ENCODE peak calls at places on chromosomes 1 and 21, in eight cellular contexts. One of them, this sample, is unnamed.

GRCh38 chr1:77373702-77374101 is 91.9 kb downstream of the AK5 start:
- DNase-seq in activated CD4-positive, alpha-beta T cell treated with anti-CD3 and anti-CD28 coated beads, Interleukin-2, amount 50 U/mL, for 1 hour: no peak
- DNase-seq in cardiac fibroblast: no peak
- DNase-seq in GM23248: no peak
- DNase-seq in amniotic stem cell: no peak
- DNase-seq in K562: no peak
- DNase-seq in activated effector memory CD4-positive, alpha-beta T cell treated with anti-CD3 and anti-CD28 coated beads, Interleukin-2, amount 50 U/mL, for 16 hours: no peak
- DNase-seq in foreskin fibroblast: no peak
- DNase-seq in this sample: no peak

GRCh38 chr1:23101891-23102688 is 66.6 kb downstream of the LUZP1 start:
- DNase-seq in activated CD4-positive, alpha-beta T cell treated with anti-CD3 and anti-CD28 coated beads, Interleukin-2, amount 50 U/mL, for 1 hour: no peak
- DNase-seq in cardiac fibroblast: peak
- DNase-seq in GM23248: peak
- DNase-seq in amniotic stem cell: no peak
- DNase-seq in K562: no peak
- DNase-seq in activated effector memory CD4-positive, alpha-beta T cell treated with anti-CD3 and anti-CD28 coated beads, Interleukin-2, amount 50 U/mL, for 16 hours: no peak
- DNase-seq in foreskin fibroblast: peak
- DNase-seq in this sample: peak

GRCh38 chr1:115300087-115300856 is 37.8 kb downstream of the NGF start:
- DNase-seq in activated CD4-positive, alpha-beta T cell treated with anti-CD3 and anti-CD28 coated beads, Interleukin-2, amount 50 U/mL, for 1 hour: no peak
- DNase-seq in cardiac fibroblast: no peak
- DNase-seq in GM23248: peak
- DNase-seq in amniotic stem cell: no peak
- DNase-seq in K562: no peak
- DNase-seq in activated effector memory CD4-positive, alpha-beta T cell treated with anti-CD3 and anti-CD28 coated beads, Interleukin-2, amount 50 U/mL, for 16 hours: no peak
- DNase-seq in foreskin fibroblast: peak
- DNase-seq in this sample: no peak

GRCh38 chr1:94001397-94002045 is 92.3 kb upstream of the GCLM start:
- DNase-seq in activated CD4-positive, alpha-beta T cell treated with anti-CD3 and anti-CD28 coated beads, Interleukin-2, amount 50 U/mL, for 1 hour: no peak
- DNase-seq in cardiac fibroblast: no peak
- DNase-seq in GM23248: no peak
- DNase-seq in amniotic stem cell: no peak
- DNase-seq in K562: no peak
- DNase-seq in activated effector memory CD4-positive, alpha-beta T cell treated with anti-CD3 and anti-CD28 coated beads, Interleukin-2, amount 50 U/mL, for 16 hours: no peak
- DNase-seq in foreskin fibroblast: no peak
- DNase-seq in this sample: no peak

GRCh38 chr21:45112371-45112770 is 38.0 kb downstream of the ADARB1 start:
- DNase-seq in activated CD4-positive, alpha-beta T cell treated with anti-CD3 and anti-CD28 coated beads, Interleukin-2, amount 50 U/mL, for 1 hour: no peak
- DNase-seq in cardiac fibroblast: no peak
- DNase-seq in GM23248: peak
- DNase-seq in amniotic stem cell: no peak
- DNase-seq in K562: no peak
- DNase-seq in activated effector memory CD4-positive, alpha-beta T cell treated with anti-CD3 and anti-CD28 coated beads, Interleukin-2, amount 50 U/mL, for 16 hours: no peak
- DNase-seq in foreskin fibroblast: no peak
- DNase-seq in this sample: no peak

GRCh38 chr1:5971471-5972197 is 20.6 kb downstream of the NPHP4 start:
- DNase-seq in activated CD4-positive, alpha-beta T cell treated with anti-CD3 and anti-CD28 coated beads, Interleukin-2, amount 50 U/mL, for 1 hour: no peak
- DNase-seq in cardiac fibroblast: no peak
- DNase-seq in GM23248: no peak
- DNase-seq in amniotic stem cell: no peak
- DNase-seq in K562: no peak
- DNase-seq in activated effector memory CD4-positive, alpha-beta T cell treated with anti-CD3 and anti-CD28 coated beads, Interleukin-2, amount 50 U/mL, for 16 hours: peak
- DNase-seq in foreskin fibroblast: no peak
- DNase-seq in this sample: no peak

GRCh38 chr1:107145637-107146036 is 4.8 kb downstream of the NTNG1 start:
- DNase-seq in activated CD4-positive, alpha-beta T cell treated with anti-CD3 and anti-CD28 coated beads, Interleukin-2, amount 50 U/mL, for 1 hour: no peak
- DNase-seq in cardiac fibroblast: no peak
- DNase-seq in GM23248: no peak
- DNase-seq in amniotic stem cell: no peak
- DNase-seq in K562: no peak
- DNase-seq in activated effector memory CD4-positive, alpha-beta T cell treated with anti-CD3 and anti-CD28 coated beads, Interleukin-2, amount 50 U/mL, for 16 hours: no peak
- DNase-seq in foreskin fibroblast: no peak
- DNase-seq in this sample: no peak

GRCh38 chr1:218557731-218558130 is 212.6 kb downstream of the TGFB2 start:
- DNase-seq in activated CD4-positive, alpha-beta T cell treated with anti-CD3 and anti-CD28 coated beads, Interleukin-2, amount 50 U/mL, for 1 hour: no peak
- DNase-seq in cardiac fibroblast: peak
- DNase-seq in GM23248: no peak
- DNase-seq in amniotic stem cell: no peak
- DNase-seq in K562: peak
- DNase-seq in activated effector memory CD4-positive, alpha-beta T cell treated with anti-CD3 and anti-CD28 coated beads, Interleukin-2, amount 50 U/mL, for 16 hours: no peak
- DNase-seq in foreskin fibroblast: no peak
- DNase-seq in this sample: no peak

GRCh38 chr1:39266269-39266668 is 61.8 kb downstream of the MACF1 start:
- DNase-seq in activated CD4-positive, alpha-beta T cell treated with anti-CD3 and anti-CD28 coated beads, Interleukin-2, amount 50 U/mL, for 1 hour: no peak
- DNase-seq in cardiac fibroblast: peak
- DNase-seq in GM23248: peak
- DNase-seq in amniotic stem cell: no peak
- DNase-seq in K562: peak
- DNase-seq in activated effector memory CD4-positive, alpha-beta T cell treated with anti-CD3 and anti-CD28 coated beads, Interleukin-2, amount 50 U/mL, for 16 hours: no peak
- DNase-seq in foreskin fibroblast: no peak
- DNase-seq in this sample: no peak